ENCODE peak calls at places on chromosomes 16 and 17, in five cellular contexts. O is GM13976, J is neural crest cell, F is psoas muscle, D is mucosa of descending colon. E is an unnamed sample.
A peak's percentile ranks its signal among the peaks of the same experiment; 100 is the strongest.

GRCh38 chr16:28264656-28265055 is 27.7 kb upstream of the SBK1 start:
- DNase-seq in O (no peak), J (no peak), F (peak; percentile 60), D (peak; percentile 63), E (no peak)

GRCh38 chr16:1093284-1094123 is 2.5 kb downstream of the C1QTNF8 start:
- DNase-seq in O (no peak), J (no peak), F (no peak), D (no peak), E (no peak)

GRCh38 chr16:48203974-48204824 is 39.9 kb upstream of the LONP2 start:
- DNase-seq in O (no peak), J (no peak), F (no peak), D (peak; percentile 55), E (no peak)

GRCh38 chr16:89358030-89359005 is 132.0 kb downstream of the ANKRD11 start:
- DNase-seq in O (no peak), J (no peak), F (no peak), D (no peak), E (no peak)

GRCh38 chr17:17242246-17242645 is 5.3 kb upstream of the FLCN start:
- DNase-seq in O (no peak), J (no peak), F (no peak), D (no peak), E (no peak)

GRCh38 chr17:79038545-79039135 is 14.7 kb downstream of the C1QTNF1 start:
- DNase-seq in O (peak; percentile 70), J (no peak), F (peak; percentile 75), D (no peak), E (peak; percentile 73)

GRCh38 chr16:87613961-87614360 is 11.7 kb downstream of the JPH3 start:
- DNase-seq in O (no peak), J (no peak), F (no peak), D (no peak), E (no peak)

GRCh38 chr16:72876221-72876620 is 171.7 kb downstream of the ZFHX3 start:
- DNase-seq in O (peak; percentile 54), J (no peak), F (peak; percentile 74), D (peak; percentile 43), E (peak; percentile 30)

GRCh38 chr17:7045492-7046126 is 1.7 kb upstream of the SLC16A11 start:
- DNase-seq in O (no peak), J (peak; percentile 33), F (no peak), D (peak; percentile 79), E (peak; percentile 60)

GRCh38 chr17:69434164-69434579 is 19.7 kb downstream of the MAP2K6 start:
- DNase-seq in O (no peak), J (no peak), F (peak; percentile 23), D (no peak), E (no peak)

GRCh38 chr17:72134560-72135399 is 14.0 kb downstream of the SOX9 start:
- DNase-seq in O (no peak), J (no peak), F (no peak), D (peak; percentile 30), E (no peak)

GRCh38 chr16:12811441-12812198 is 7.9 kb upstream of the CPPED1 start:
- DNase-seq in O (no peak), J (no peak), F (no peak), D (no peak), E (no peak)

GRCh38 chr17:64632606-64633005 is 29.5 kb downstream of the SMURF2 start:
- DNase-seq in O (no peak), J (no peak), F (no peak), D (no peak), E (no peak)

GRCh38 chr17:27520571-27521185 is 64.4 kb downstream of the KSR1 start:
- DNase-seq in O (no peak), J (peak; percentile 45), F (no peak), D (no peak), E (no peak)

GRCh38 chr16:56981729-56982271 is 7.6 kb upstream of the NLRC5 start:
- DNase-seq in O (peak; percentile 16), J (no peak), F (no peak), D (no peak), E (no peak)

GRCh38 chr17:57092171-57092570 is 7.1 kb downstream of the AKAP1 start:
- DNase-seq in O (peak; percentile 59), J (no peak), F (no peak), D (no peak), E (peak; percentile 29)

GRCh38 chr17:48542956-48543853 is 1.7 kb downstream of the HOXB2 start:
- DNase-seq in O (peak; percentile 83), J (no peak), F (peak; percentile 62), D (peak; percentile 47), E (peak; percentile 84)
- TF ChIP-seq CTCF in O (no peak), J (no peak), F (peak; percentile 26), D (no peak), E (no peak)

GRCh38 chr16:11665071-11665491 is 3.2 kb upstream of the SNN start:
- DNase-seq in O (no peak), J (no peak), F (no peak), D (no peak), E (no peak)
- TF ChIP-seq CTCF in O (no peak), J (no peak), F (no peak), D (no peak), E (no peak)

GRCh38 chr17:35166526-35166925 is 18.9 kb downstream of the UNC45B start:
- DNase-seq in O (no peak), J (no peak), F (no peak), D (no peak), E (no peak)

GRCh38 chr17:35162755-35163154 is 15.1 kb downstream of the UNC45B start:
- DNase-seq in O (no peak), J (no peak), F (no peak), D (no peak), E (no peak)

GRCh38 chr17:35164716-35165115 is 17.1 kb downstream of the UNC45B start:
- DNase-seq in O (no peak), J (no peak), F (no peak), D (no peak), E (no peak)

GRCh38 chr17:35161281-35161761 is 13.7 kb downstream of the UNC45B start:
- DNase-seq in O (no peak), J (no peak), F (no peak), D (no peak), E (no peak)

DNA sequence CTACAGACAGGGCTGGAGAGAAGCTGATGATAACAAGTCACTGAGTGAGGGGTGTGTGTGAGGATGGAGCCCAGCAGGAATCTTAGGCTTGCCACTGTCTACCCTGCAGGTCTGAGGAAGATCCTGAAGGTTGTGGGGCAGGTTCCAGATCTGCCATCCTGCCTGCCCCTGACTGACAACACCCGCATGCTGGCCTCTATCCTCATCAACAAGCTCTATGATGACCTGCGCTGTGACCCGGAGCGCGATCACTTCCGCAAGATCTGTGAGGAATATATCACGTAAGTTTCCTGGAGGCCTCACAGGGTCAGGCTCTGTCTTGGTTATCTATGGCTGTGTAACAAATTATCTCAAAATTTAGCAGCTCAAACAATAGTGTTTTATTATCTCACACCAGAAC is 16.3 kb downstream of the UNC45B start:
- DNase-seq in O (no peak), J (no peak), F (no peak), D (no peak), E (no peak)
- TF ChIP-seq CTCF in O (no peak), J (no peak), F (no peak), D (no peak), E (no peak)

GRCh38 chr16:30976486-30976885 is 8.5 kb upstream of the HSD3B7 start:
- DNase-seq in O (no peak), J (no peak), F (no peak), D (no peak), E (no peak)

GRCh38 chr16:30980068-30980371 is 5.0 kb upstream of the HSD3B7 start:
- DNase-seq in O (no peak), J (no peak), F (no peak), D (no peak), E (no peak)

GRCh38 chr16:30979170-30980067 is 5.6 kb upstream of the HSD3B7 start:
- DNase-seq in O (no peak), J (no peak), F (no peak), D (no peak), E (no peak)

GRCh38 chr16:30980434-30980833 is 4.6 kb upstream of the HSD3B7 start:
- DNase-seq in O (no peak), J (no peak), F (no peak), D (no peak), E (no peak)

GRCh38 chr16:30977502-30977901 is 7.5 kb upstream of the HSD3B7 start:
- DNase-seq in O (no peak), J (no peak), F (no peak), D (no peak), E (no peak)
- TF ChIP-seq CTCF in O (no peak), J (peak; percentile 45), F (peak; percentile 5), D (no peak), E (peak; percentile 43)

GRCh38 chr16:71288890-71289731 is at the start of gene CMTR2:
- DNase-seq in O (peak; percentile 96), J (peak; percentile 88), F (peak; percentile 96), D (peak; percentile 94), E (peak; percentile 95)
- TF ChIP-seq CTCF in O (no peak), J (no peak), F (no peak), D (no peak), E (no peak)

GRCh38 chr17:34892864-34893263 is 68.4 kb downstream of the CCT6B start:
- DNase-seq in O (peak; percentile 54), J (peak; percentile 39), F (no peak), D (no peak), E (peak; percentile 39)
- TF ChIP-seq CTCF in O (peak; percentile 23), J (peak; percentile 72), F (peak; percentile 5), D (no peak), E (peak; percentile 40)